ENCODE peak calls at places on chromosome 1, in eight cellular contexts. One of them, this sample, is unnamed.
A peak's percentile ranks its signal among the peaks of the same experiment; 100 is the strongest.

GRCh38 chr1:220528679-220529529 is 968 bp downstream of the MARK1 start:
- DNase-seq in upper lobe of left lung: no peak
- DNase-seq in astrocyte of the spinal cord: no peak
- DNase-seq in AG09309: no peak
- DNase-seq in endothelial cell of umbilical vein: peak; percentile 27
- DNase-seq in lung: no peak
- DNase-seq in lower lobe of right lung: no peak
- DNase-seq in vagina: no peak
- DNase-seq in this sample: no peak

GRCh38 chr1:86207323-86207722 is 50.8 kb upstream of the COL24A1 start:
- DNase-seq in upper lobe of left lung: no peak
- DNase-seq in astrocyte of the spinal cord: peak; percentile 92
- DNase-seq in AG09309: peak; percentile 75
- DNase-seq in endothelial cell of umbilical vein: peak; percentile 8
- DNase-seq in lung: no peak
- DNase-seq in lower lobe of right lung: no peak
- DNase-seq in vagina: no peak
- DNase-seq in this sample: peak; percentile 74

GRCh38 chr1:9361630-9362256 is 69.0 kb downstream of the SPSB1 start:
- DNase-seq in upper lobe of left lung: no peak
- DNase-seq in astrocyte of the spinal cord: peak; percentile 25
- DNase-seq in AG09309: no peak
- DNase-seq in endothelial cell of umbilical vein: no peak
- DNase-seq in lung: no peak
- DNase-seq in lower lobe of right lung: no peak
- DNase-seq in vagina: no peak
- DNase-seq in this sample: peak; percentile 40

GRCh38 chr1:818611-819291 is 105.0 kb upstream of the SAMD11 start:
- DNase-seq in upper lobe of left lung: no peak
- DNase-seq in astrocyte of the spinal cord: no peak
- DNase-seq in AG09309: no peak
- DNase-seq in endothelial cell of umbilical vein: no peak
- DNase-seq in lung: no peak
- DNase-seq in lower lobe of right lung: no peak
- DNase-seq in vagina: no peak
- DNase-seq in this sample: no peak

GRCh38 chr1:234745844-234746797 is 136.1 kb upstream of the IRF2BP2 start:
- DNase-seq in upper lobe of left lung: no peak
- DNase-seq in astrocyte of the spinal cord: peak; percentile 62
- DNase-seq in AG09309: no peak
- DNase-seq in endothelial cell of umbilical vein: peak; percentile 70
- DNase-seq in lung: no peak
- DNase-seq in lower lobe of right lung: no peak
- DNase-seq in vagina: no peak
- DNase-seq in this sample: no peak

GRCh38 chr1:201119206-201119814 is 7.1 kb upstream of the CACNA1S start:
- DNase-seq in upper lobe of left lung: peak; percentile 38
- DNase-seq in astrocyte of the spinal cord: peak; percentile 15
- DNase-seq in AG09309: no peak
- DNase-seq in endothelial cell of umbilical vein: peak; percentile 47
- DNase-seq in lung: peak; percentile 43
- DNase-seq in lower lobe of right lung: no peak
- DNase-seq in vagina: no peak
- DNase-seq in this sample: no peak

GRCh38 chr1:4016351-4017130 is 116.5 kb upstream of the C1orf174 start:
- DNase-seq in upper lobe of left lung: no peak
- DNase-seq in astrocyte of the spinal cord: no peak
- DNase-seq in AG09309: no peak
- DNase-seq in endothelial cell of umbilical vein: no peak
- DNase-seq in lung: no peak
- DNase-seq in lower lobe of right lung: no peak
- DNase-seq in vagina: no peak
- DNase-seq in this sample: no peak

GRCh38 chr1:231162970-231163830 is 1.3 kb downstream of the TRIM67 start:
- DNase-seq in upper lobe of left lung: no peak
- DNase-seq in astrocyte of the spinal cord: no peak
- DNase-seq in AG09309: no peak
- DNase-seq in endothelial cell of umbilical vein: no peak
- DNase-seq in lung: no peak
- DNase-seq in lower lobe of right lung: no peak
- DNase-seq in vagina: no peak
- DNase-seq in this sample: no peak

GRCh38 chr1:205668951-205669340 is 11.4 kb downstream of the SLC45A3 start:
- DNase-seq in upper lobe of left lung: no peak
- DNase-seq in astrocyte of the spinal cord: no peak
- DNase-seq in AG09309: no peak
- DNase-seq in endothelial cell of umbilical vein: no peak
- DNase-seq in lung: no peak
- DNase-seq in lower lobe of right lung: no peak
- DNase-seq in vagina: no peak
- DNase-seq in this sample: no peak

GRCh38 chr1:205667909-205668643 is 12.2 kb downstream of the SLC45A3 start:
- DNase-seq in upper lobe of left lung: no peak
- DNase-seq in astrocyte of the spinal cord: no peak
- DNase-seq in AG09309: no peak
- DNase-seq in endothelial cell of umbilical vein: no peak
- DNase-seq in lung: no peak
- DNase-seq in lower lobe of right lung: no peak
- DNase-seq in vagina: no peak
- DNase-seq in this sample: no peak

GRCh38 chr1:205669341-205670142 is 10.8 kb downstream of the SLC45A3 start:
- DNase-seq in upper lobe of left lung: no peak
- DNase-seq in astrocyte of the spinal cord: no peak
- DNase-seq in AG09309: no peak
- DNase-seq in endothelial cell of umbilical vein: peak; percentile 31
- DNase-seq in lung: no peak
- DNase-seq in lower lobe of right lung: no peak
- DNase-seq in vagina: no peak
- DNase-seq in this sample: no peak

GRCh38 chr1:205670611-205671430 is 9.5 kb downstream of the SLC45A3 start:
- DNase-seq in upper lobe of left lung: no peak
- DNase-seq in astrocyte of the spinal cord: no peak
- DNase-seq in AG09309: no peak
- DNase-seq in endothelial cell of umbilical vein: no peak
- DNase-seq in lung: no peak
- DNase-seq in lower lobe of right lung: no peak
- DNase-seq in vagina: no peak
- DNase-seq in this sample: no peak

DNA sequence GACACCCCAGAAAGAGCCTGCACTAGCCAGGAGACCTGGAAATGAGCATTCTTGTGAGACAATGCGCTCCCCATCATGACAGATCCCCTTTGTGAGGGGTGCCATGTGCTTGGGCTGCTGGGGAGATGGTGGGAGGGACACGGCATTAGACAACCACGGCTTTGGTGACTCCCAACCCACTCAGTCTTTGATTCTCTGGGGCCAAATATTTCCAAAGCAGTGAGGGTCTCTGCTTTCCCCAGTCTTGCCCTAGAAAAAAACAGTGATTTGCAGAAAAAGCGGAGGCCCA is 10.2 kb downstream of the SLC45A3 start:
- DNase-seq in upper lobe of left lung: no peak
- DNase-seq in astrocyte of the spinal cord: no peak
- DNase-seq in AG09309: no peak
- DNase-seq in endothelial cell of umbilical vein: no peak
- DNase-seq in lung: no peak
- DNase-seq in lower lobe of right lung: no peak
- DNase-seq in vagina: no peak
- DNase-seq in this sample: no peak
- H3K4me3 ChIP-seq in upper lobe of left lung: no peak overlapping the region
- H3K4me3 ChIP-seq in astrocyte of the spinal cord: no peak overlapping the region
- H3K4me3 ChIP-seq in AG09309: no peak overlapping the region
- H3K4me3 ChIP-seq in endothelial cell of umbilical vein: no peak overlapping the region
- H3K4me3 ChIP-seq in lung: no peak overlapping the region
- H3K4me3 ChIP-seq in lower lobe of right lung: no peak overlapping the region
- H3K4me3 ChIP-seq in vagina: no peak overlapping the region
- H3K4me3 ChIP-seq in this sample: no peak overlapping the region

DNA sequence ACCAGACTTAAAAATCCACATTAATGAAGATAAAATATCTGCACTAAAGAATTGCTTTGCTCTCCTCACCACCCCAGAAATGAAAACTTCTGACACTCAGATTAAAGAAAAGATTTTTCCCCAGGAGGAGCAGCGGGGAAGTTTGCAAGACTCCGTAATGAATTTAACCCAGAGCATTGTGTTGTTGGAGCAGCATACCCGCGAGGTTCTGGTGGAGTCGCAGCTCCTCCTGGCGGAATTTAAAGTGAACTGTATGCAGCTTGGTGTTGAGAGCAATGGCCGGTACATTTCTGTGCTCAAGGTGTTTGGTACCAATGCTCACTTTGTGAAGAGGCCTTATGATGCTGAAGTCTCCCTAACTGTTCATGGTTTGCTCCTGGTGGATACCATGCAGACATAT is 46.4 kb downstream of the VPS13D start:
- DNase-seq in upper lobe of left lung: no peak
- DNase-seq in astrocyte of the spinal cord: peak; percentile 48
- DNase-seq in AG09309: no peak
- DNase-seq in endothelial cell of umbilical vein: peak; percentile 24
- DNase-seq in lung: no peak
- DNase-seq in lower lobe of right lung: no peak
- DNase-seq in vagina: no peak
- DNase-seq in this sample: no peak
- TF ChIP-seq CTCF in upper lobe of left lung: no peak
- TF ChIP-seq CTCF in astrocyte of the spinal cord: peak; percentile 62
- TF ChIP-seq CTCF in AG09309: peak; percentile 9
- TF ChIP-seq CTCF in endothelial cell of umbilical vein: peak; percentile 33
- TF ChIP-seq CTCF in lung: no peak
- TF ChIP-seq CTCF in lower lobe of right lung: peak; percentile 48
- TF ChIP-seq CTCF in vagina: peak; percentile 32
- TF ChIP-seq CTCF in this sample: peak; percentile 34

DNA sequence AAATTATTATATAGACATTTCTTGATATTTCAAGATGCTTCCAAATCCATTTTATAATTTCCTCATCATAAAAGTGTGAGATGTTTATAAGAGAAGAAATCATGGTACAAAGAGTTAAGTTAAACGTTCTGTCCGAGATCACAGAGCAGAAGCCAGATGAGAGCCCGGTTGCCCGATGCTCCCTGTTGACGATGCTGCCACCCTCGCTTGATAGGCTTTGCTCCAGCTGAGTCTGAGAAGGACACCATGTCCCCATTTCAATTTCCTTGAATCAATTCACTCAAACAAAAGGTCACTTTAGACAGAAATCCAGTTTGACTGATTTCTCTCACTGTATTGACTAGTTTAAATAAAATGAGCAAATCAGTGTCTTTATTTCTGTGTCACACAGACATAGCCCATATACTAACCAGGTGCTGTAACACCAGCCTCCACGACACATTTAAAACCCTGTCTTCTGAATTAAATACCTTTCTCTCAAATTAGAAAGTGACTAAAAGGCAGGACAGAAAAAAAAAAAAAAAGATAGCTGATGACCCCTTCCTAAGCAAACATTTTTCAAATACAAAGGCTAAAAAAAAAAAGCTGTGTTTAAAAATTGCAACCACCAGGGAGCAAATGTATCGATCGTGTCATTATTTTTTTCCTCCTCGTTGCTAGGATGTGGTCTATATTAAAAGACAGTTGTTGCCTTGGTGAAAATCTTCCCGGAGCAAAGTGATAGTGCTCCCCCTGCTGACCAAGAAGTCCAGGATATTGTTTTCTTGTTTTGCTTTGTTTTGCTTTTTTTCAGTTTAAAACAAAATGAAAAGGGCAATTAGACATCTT is 35.2 kb downstream of the DNASE2B start:
- DNase-seq in upper lobe of left lung: peak; percentile 26
- DNase-seq in astrocyte of the spinal cord: peak; percentile 84
- DNase-seq in AG09309: peak; percentile 34
- DNase-seq in endothelial cell of umbilical vein: peak; percentile 81
- DNase-seq in lung: peak; percentile 33
- DNase-seq in lower lobe of right lung: peak; percentile 49
- DNase-seq in vagina: no peak
- DNase-seq in this sample: peak; percentile 79
- H3K4me3 ChIP-seq in upper lobe of left lung: no peak overlapping the region
- H3K4me3 ChIP-seq in astrocyte of the spinal cord: peak overlapping the region; percentile 25
- H3K4me3 ChIP-seq in AG09309: no peak overlapping the region
- H3K4me3 ChIP-seq in endothelial cell of umbilical vein: peak overlapping the region; percentile 52
- H3K4me3 ChIP-seq in lung: no peak overlapping the region
- H3K4me3 ChIP-seq in lower lobe of right lung: peak overlapping the region; percentile 26
- H3K4me3 ChIP-seq in vagina: peak overlapping the region; percentile 17
- H3K4me3 ChIP-seq in this sample: peak overlapping the region; percentile 10

DNA sequence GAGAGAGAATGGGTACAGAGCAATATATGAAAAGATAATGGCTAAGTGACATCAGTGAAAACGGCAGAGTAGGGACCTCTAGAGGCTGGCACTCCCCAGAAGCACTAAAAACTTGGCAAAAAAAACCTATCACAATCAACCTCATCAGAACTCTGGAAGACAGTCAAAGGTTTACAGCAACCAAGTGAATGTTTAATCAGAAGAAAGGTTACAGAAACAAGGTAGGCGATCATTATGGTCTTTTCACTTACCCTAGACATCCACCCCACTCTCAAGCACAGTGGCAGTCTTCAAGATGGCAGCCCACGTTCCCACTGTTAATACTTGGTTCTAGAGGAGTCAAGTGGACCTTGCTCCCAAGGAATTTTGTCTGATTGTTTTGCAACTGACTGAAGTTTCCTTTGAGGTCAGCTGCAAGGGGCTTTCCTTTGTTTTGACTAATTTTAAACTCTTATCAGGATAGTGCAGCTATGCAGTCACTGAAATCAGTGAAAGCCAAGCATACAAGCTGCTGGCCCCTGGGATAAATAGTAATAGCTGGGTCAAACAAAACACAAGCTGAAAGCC is 7.2 kb downstream of the KIFAP3 start:
- DNase-seq in upper lobe of left lung: no peak
- DNase-seq in astrocyte of the spinal cord: no peak
- DNase-seq in AG09309: no peak
- DNase-seq in endothelial cell of umbilical vein: peak; percentile 62
- DNase-seq in lung: no peak
- DNase-seq in lower lobe of right lung: no peak
- DNase-seq in vagina: no peak
- DNase-seq in this sample: no peak
- TF ChIP-seq CTCF in upper lobe of left lung: no peak
- TF ChIP-seq CTCF in astrocyte of the spinal cord: peak; percentile 2
- TF ChIP-seq CTCF in AG09309: no peak
- TF ChIP-seq CTCF in endothelial cell of umbilical vein: no peak
- TF ChIP-seq CTCF in lung: no peak
- TF ChIP-seq CTCF in lower lobe of right lung: no peak
- TF ChIP-seq CTCF in vagina: no peak
- TF ChIP-seq CTCF in this sample: no peak